ENCODE peak calls at places on chromosome 5, in four cellular contexts. C is choroid plexus epithelial cell, M is lower leg skin, B is fibroblast of pulmonary artery. S is an unnamed sample.

GRCh38 chr5:21678526-21678925 is 1174.6 kb downstream of the CDH12 start:
- DNase-seq in B (peak; percentile 35), C (no peak), M (no peak), S (no peak)

GRCh38 chr5:109805472-109805871 is 115.7 kb downstream of the MAN2A1 start:
- DNase-seq in C (peak; percentile 56), B (no peak), M (no peak), S (no peak)

GRCh38 chr5:92687793-92688467 is 893.1 kb downstream of the NR2F1-AS1 start:
- DNase-seq in C (peak; percentile 96), B (peak; percentile 72), M (no peak), S (peak; percentile 55)

GRCh38 chr5:62214701-62215100 is 91.3 kb upstream of the KIF2A start:
- DNase-seq in B (peak; percentile 1), C (no peak), M (no peak), S (no peak)

GRCh38 chr5:61298580-61298979 is 33.5 kb upstream of the ZSWIM6 start:
- DNase-seq in C (peak; percentile 68), M (no peak), B (peak; percentile 53), S (no peak)

GRCh38 chr5:175238326-175238725 is 205.7 kb downstream of the DRD1 start:
- DNase-seq in B (no peak), M (no peak), C (no peak), S (no peak)

GRCh38 chr5:40871177-40871576 is 30.0 kb downstream of the CARD6 start:
- DNase-seq in C (peak; percentile 18), B (peak; percentile 7), M (no peak), S (no peak)

GRCh38 chr5:89047591-89047990 is 164.6 kb upstream of the MEF2C start:
- DNase-seq in M (no peak), C (no peak), B (no peak), S (no peak)

GRCh38 chr5:177296581-177296980 is 6.9 kb downstream of the RAB24 start:
- DNase-seq in C (no peak), B (peak; percentile 20), M (no peak), S (no peak)

GRCh38 chr5:146409081-146409671 is 38.0 kb upstream of the TCERG1 start:
- DNase-seq in B (peak; percentile 10), M (no peak), C (peak; percentile 58), S (no peak)

GRCh38 chr5:141783599-141784296 is 94.5 kb downstream of the PCDH1 start:
- DNase-seq in B (no peak), M (no peak), C (no peak), S (no peak)

GRCh38 chr5:133398646-133399081 is 213.7 kb downstream of the FSTL4 start:
- DNase-seq in M (no peak), B (no peak), C (no peak), S (no peak)

GRCh38 chr5:67165524-67166459 is 30.8 kb downstream of the CD180 start:
- DNase-seq in C (peak; percentile 90), B (peak; percentile 82), M (peak; percentile 73), S (peak; percentile 28)

GRCh38 chr5:21802869-21803490 is 1050.2 kb downstream of the CDH12 start:
- DNase-seq in C (peak; percentile 58), B (peak; percentile 64), M (no peak), S (no peak)

GRCh38 chr5:144698454-144698853 is 527.8 kb downstream of the KCTD16 start:
- DNase-seq in C (peak; percentile 1), B (no peak), M (no peak), S (no peak)

GRCh38 chr5:132526974-132527564 is 16.3 kb downstream of the IL5 start:
- DNase-seq in M (no peak), B (no peak), C (no peak), S (no peak)

GRCh38 chr5:65880673-65881072 is 45.7 kb upstream of the ERBIN start:
- DNase-seq in B (no peak), M (no peak), C (peak; percentile 57), S (no peak)

GRCh38 chr5:53543401-53543800 is 17.0 kb upstream of the NDUFS4 start:
- DNase-seq in M (no peak), C (peak; percentile 57), B (peak; percentile 20), S (peak; percentile 17)

GRCh38 chr5:87185838-87186237 is 81.8 kb upstream of the RASA1 start:
- DNase-seq in C (no peak), M (no peak), B (no peak), S (no peak)

GRCh38 chr5:181200816-181201215 is 4.2 kb downstream of the TRIM7 start:
- DNase-seq in C (no peak), B (no peak), M (no peak), S (no peak)

GRCh38 chr5:133247881-133248642 is 196.2 kb downstream of the HSPA4 start:
- DNase-seq in B (peak; percentile 77), M (no peak), C (peak; percentile 69), S (no peak)

GRCh38 chr5:126171916-126172315 is 251.3 kb upstream of the GRAMD2B start:
- DNase-seq in C (no peak), B (no peak), M (no peak), S (no peak)

GRCh38 chr5:58383459-58383858 is 76.4 kb downstream of the PLK2 start:
- DNase-seq in B (no peak), M (no peak), C (no peak), S (no peak)

GRCh38 chr5:75089137-75089536 is 36.8 kb upstream of the GCNT4 start:
- DNase-seq in M (no peak), B (no peak), C (no peak), S (no peak)

GRCh38 chr5:217860-218456 is at the start of the genes CCDC127 and SDHA:
- DNase-seq in C (peak; percentile 94), M (peak; percentile 94), B (peak; percentile 93), S (peak; percentile 50)
- TF ChIP-seq CTCF in C (peak; percentile 56), M (no peak), B (peak; percentile 25), S (peak; percentile 44)

GRCh38 chr5:156328766-156329165 is 1.8 kb downstream of the SGCD start:
- DNase-seq in B (no peak), M (no peak), C (no peak), S (no peak)

GRCh38 chr5:156332245-156332644 is 5.3 kb downstream of the SGCD start:
- DNase-seq in C (no peak), B (no peak), M (no peak), S (no peak)

GRCh38 chr5:156331845-156332244 is 4.9 kb downstream of the SGCD start:
- DNase-seq in M (no peak), B (no peak), C (no peak), S (no peak)

GRCh38 chr5:156329197-156329611 is 2.2 kb downstream of the SGCD start:
- DNase-seq in M (no peak), B (no peak), C (no peak), S (no peak)

GRCh38 chr5:156330141-156330870 is 3.3 kb downstream of the SGCD start:
- DNase-seq in B (peak; percentile 0), M (no peak), C (no peak), S (no peak)
- H3K4me3 ChIP-seq in B (no peak overlapping the region), M (no peak overlapping the region), C (no peak overlapping the region), S (no peak overlapping the region)

DNA sequence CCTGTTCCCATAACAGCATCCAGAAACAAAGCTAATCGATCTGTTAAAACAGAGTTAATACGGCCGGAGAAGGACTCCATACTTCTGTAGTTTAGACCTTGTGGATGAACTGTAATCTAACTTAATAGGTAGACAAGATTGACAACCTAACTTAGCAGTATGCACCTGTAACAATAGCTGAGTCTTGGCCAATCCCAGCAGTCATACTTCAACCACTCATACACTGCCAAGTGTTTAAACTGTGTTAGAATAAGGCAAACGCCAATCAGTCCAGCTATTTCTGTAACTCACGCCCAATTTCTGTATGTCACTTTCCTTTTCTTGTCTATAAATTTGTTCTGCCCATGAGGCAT is 33.7 kb upstream of the MACIR start:
- DNase-seq in B (no peak), C (no peak), M (no peak), S (no peak)
- TF ChIP-seq CTCF in B (no peak), C (no peak), M (no peak), S (no peak)

GRCh38 chr5:150404121-150404990 is 8.4 kb downstream of the CD74 start:
- DNase-seq in M (no peak), C (no peak), B (no peak), S (no peak)

GRCh38 chr5:150406120-150407096 is 6.3 kb downstream of the CD74 start:
- DNase-seq in M (no peak), B (no peak), C (no peak), S (no peak)

GRCh38 chr5:150404991-150405816 is 7.5 kb downstream of the CD74 start:
- DNase-seq in C (no peak), B (no peak), M (no peak), S (no peak)

GRCh38 chr5:150409638-150410523 is 2.8 kb downstream of the CD74 start:
- DNase-seq in C (peak; percentile 92), B (peak; percentile 87), M (peak; percentile 84), S (peak; percentile 52)

GRCh38 chr5:150407097-150407720 is 5.5 kb downstream of the CD74 start:
- DNase-seq in C (no peak), M (no peak), B (no peak), S (no peak)
- H3K4me3 ChIP-seq in C (no peak overlapping the region), M (no peak overlapping the region), B (no peak overlapping the region), S (no peak overlapping the region)

GRCh38 chr5:32942225-32942989 is 231.3 kb downstream of the NPR3 start:
- DNase-seq in M (no peak), B (peak; percentile 37), C (peak; percentile 39), S (no peak)
- TF ChIP-seq CTCF in M (no peak), B (peak; percentile 45), C (peak; percentile 56), S (peak; percentile 36)

GRCh38 chr5:42943931-42944631 is 96.0 kb downstream of the ANXA2R start:
- DNase-seq in M (no peak), B (no peak), C (no peak), S (no peak)
- H3K4me3 ChIP-seq in M (no peak overlapping the region), B (peak overlapping the region; percentile 39), C (peak overlapping the region; percentile 52), S (no peak overlapping the region)

GRCh38 chr5:44868541-44868940 is 59.8 kb downstream of the MRPS30 start:
- DNase-seq in M (no peak), C (no peak), B (no peak), S (no peak)

GRCh38 chr5:44860267-44860666 is 51.5 kb downstream of the MRPS30 start:
- DNase-seq in C (no peak), B (no peak), M (no peak), S (no peak)

GRCh38 chr5:44862808-44863207 is 54.1 kb downstream of the MRPS30 start:
- DNase-seq in C (peak; percentile 33), B (peak; percentile 2), M (no peak), S (no peak)
- TF ChIP-seq CTCF in C (peak; percentile 33), B (peak; percentile 6), M (no peak), S (peak; percentile 7)

GRCh38 chr5:84831701-84832100 is 447.0 kb upstream of the EDIL3 start:
- DNase-seq in C (no peak), B (no peak), M (no peak), S (no peak)
- H3K4me3 ChIP-seq in C (no peak overlapping the region), B (no peak overlapping the region), M (no peak overlapping the region), S (no peak overlapping the region)